ENCODE peak calls at places on chromosomes 4 and X, in nine cellular contexts. One of them, this sample, is unnamed.

GRCh38 chr4:163331629-163332360 is 601 bp downstream of the NPY1R start:
- DNase-seq in GM23338: peak; percentile 68
- DNase-seq in GM12864: no peak
- DNase-seq in choroid plexus epithelial cell: peak; percentile 38
- DNase-seq in cardiac fibroblast: peak; percentile 18
- DNase-seq in fibroblast of lung: peak; percentile 15
- DNase-seq in AG04450: no peak
- DNase-seq in PC-9: no peak
- DNase-seq in mucosa of descending colon: peak; percentile 60
- DNase-seq in this sample: no peak

GRCh38 chr4:26611879-26612278 is 28.0 kb downstream of the TBC1D19 start:
- DNase-seq in GM23338: no peak
- DNase-seq in GM12864: no peak
- DNase-seq in choroid plexus epithelial cell: no peak
- DNase-seq in cardiac fibroblast: no peak
- DNase-seq in fibroblast of lung: no peak
- DNase-seq in AG04450: no peak
- DNase-seq in PC-9: no peak
- DNase-seq in mucosa of descending colon: no peak
- DNase-seq in this sample: no peak

GRCh38 chr4:118193421-118193820 is 159.1 kb downstream of the NDST3 start:
- DNase-seq in GM23338: no peak
- DNase-seq in GM12864: no peak
- DNase-seq in choroid plexus epithelial cell: no peak
- DNase-seq in cardiac fibroblast: no peak
- DNase-seq in fibroblast of lung: no peak
- DNase-seq in AG04450: no peak
- DNase-seq in PC-9: no peak
- DNase-seq in mucosa of descending colon: no peak
- DNase-seq in this sample: no peak

GRCh38 chr4:70367813-70368212 is 7.3 kb downstream of the SMR3A start:
- DNase-seq in GM23338: peak; percentile 40
- DNase-seq in GM12864: no peak
- DNase-seq in choroid plexus epithelial cell: no peak
- DNase-seq in cardiac fibroblast: no peak
- DNase-seq in fibroblast of lung: no peak
- DNase-seq in AG04450: no peak
- DNase-seq in PC-9: no peak
- DNase-seq in mucosa of descending colon: no peak
- DNase-seq in this sample: no peak

GRCh38 chrX:53950130-53950733 is 94.0 kb downstream of the PHF8 start:
- DNase-seq in GM23338: no peak
- DNase-seq in GM12864: no peak
- DNase-seq in choroid plexus epithelial cell: no peak
- DNase-seq in cardiac fibroblast: no peak
- DNase-seq in fibroblast of lung: no peak
- DNase-seq in AG04450: no peak
- DNase-seq in PC-9: no peak
- DNase-seq in mucosa of descending colon: no peak
- DNase-seq in this sample: no peak

GRCh38 chrX:41621236-41621651 is 67.5 kb upstream of the GPR34 start:
- DNase-seq in GM23338: peak; percentile 41
- DNase-seq in GM12864: no peak
- DNase-seq in choroid plexus epithelial cell: peak; percentile 76
- DNase-seq in cardiac fibroblast: peak; percentile 17
- DNase-seq in fibroblast of lung: no peak
- DNase-seq in AG04450: no peak
- DNase-seq in PC-9: peak; percentile 25
- DNase-seq in mucosa of descending colon: no peak
- DNase-seq in this sample: no peak

GRCh38 chrX:55033429-55033828 is 2.7 kb upstream of the ALAS2 start:
- DNase-seq in GM23338: no peak
- DNase-seq in GM12864: no peak
- DNase-seq in choroid plexus epithelial cell: no peak
- DNase-seq in cardiac fibroblast: no peak
- DNase-seq in fibroblast of lung: no peak
- DNase-seq in AG04450: no peak
- DNase-seq in PC-9: no peak
- DNase-seq in mucosa of descending colon: no peak
- DNase-seq in this sample: no peak

GRCh38 chr4:109878355-109878754 is 30.4 kb downstream of the LRIT3 start:
- DNase-seq in GM23338: no peak
- DNase-seq in GM12864: no peak
- DNase-seq in choroid plexus epithelial cell: no peak
- DNase-seq in cardiac fibroblast: no peak
- DNase-seq in fibroblast of lung: no peak
- DNase-seq in AG04450: no peak
- DNase-seq in PC-9: no peak
- DNase-seq in mucosa of descending colon: no peak
- DNase-seq in this sample: no peak

GRCh38 chr4:83866821-83867220 is 330.9 kb downstream of the GPAT3 start:
- DNase-seq in GM23338: no peak
- DNase-seq in GM12864: no peak
- DNase-seq in choroid plexus epithelial cell: peak; percentile 23
- DNase-seq in cardiac fibroblast: peak; percentile 31
- DNase-seq in fibroblast of lung: no peak
- DNase-seq in AG04450: no peak
- DNase-seq in PC-9: no peak
- DNase-seq in mucosa of descending colon: no peak
- DNase-seq in this sample: no peak

GRCh38 chr4:147326581-147326980 is 154.3 kb upstream of the EDNRA start:
- DNase-seq in GM23338: no peak
- DNase-seq in GM12864: no peak
- DNase-seq in choroid plexus epithelial cell: peak; percentile 54
- DNase-seq in cardiac fibroblast: peak; percentile 65
- DNase-seq in fibroblast of lung: peak; percentile 95
- DNase-seq in AG04450: no peak
- DNase-seq in PC-9: no peak
- DNase-seq in mucosa of descending colon: no peak
- DNase-seq in this sample: no peak

GRCh38 chrX:53445977-53446376 is 11.8 kb upstream of the HSD17B10 start:
- DNase-seq in GM23338: peak; percentile 76
- DNase-seq in GM12864: no peak
- DNase-seq in choroid plexus epithelial cell: peak; percentile 61
- DNase-seq in cardiac fibroblast: peak; percentile 49
- DNase-seq in fibroblast of lung: peak; percentile 40
- DNase-seq in AG04450: no peak
- DNase-seq in PC-9: peak; percentile 47
- DNase-seq in mucosa of descending colon: peak; percentile 65
- DNase-seq in this sample: peak; percentile 49

GRCh38 chr4:178010596-178010995 is 568.4 kb upstream of the AGA start:
- DNase-seq in GM23338: no peak
- DNase-seq in GM12864: no peak
- DNase-seq in choroid plexus epithelial cell: no peak
- DNase-seq in cardiac fibroblast: no peak
- DNase-seq in fibroblast of lung: no peak
- DNase-seq in AG04450: no peak
- DNase-seq in PC-9: no peak
- DNase-seq in mucosa of descending colon: no peak
- DNase-seq in this sample: no peak

GRCh38 chr4:108351806-108352205 is 183.1 kb upstream of the LEF1 start:
- DNase-seq in GM23338: no peak
- DNase-seq in GM12864: no peak
- DNase-seq in choroid plexus epithelial cell: peak; percentile 23
- DNase-seq in cardiac fibroblast: no peak
- DNase-seq in fibroblast of lung: no peak
- DNase-seq in AG04450: no peak
- DNase-seq in PC-9: no peak
- DNase-seq in mucosa of descending colon: no peak
- DNase-seq in this sample: no peak

GRCh38 chr4:56410247-56410646 is 23.0 kb upstream of the AASDH start:
- DNase-seq in GM23338: peak; percentile 94
- DNase-seq in GM12864: no peak
- DNase-seq in choroid plexus epithelial cell: peak; percentile 99
- DNase-seq in cardiac fibroblast: peak; percentile 99
- DNase-seq in fibroblast of lung: peak; percentile 98
- DNase-seq in AG04450: peak; percentile 88
- DNase-seq in PC-9: peak; percentile 51
- DNase-seq in mucosa of descending colon: no peak
- DNase-seq in this sample: no peak

GRCh38 chrX:155864655-155865054 is 16.5 kb upstream of the VAMP7 start:
- DNase-seq in GM23338: peak; percentile 35
- DNase-seq in GM12864: no peak
- DNase-seq in choroid plexus epithelial cell: peak; percentile 34
- DNase-seq in cardiac fibroblast: peak; percentile 16
- DNase-seq in fibroblast of lung: no peak
- DNase-seq in AG04450: no peak
- DNase-seq in PC-9: no peak
- DNase-seq in mucosa of descending colon: no peak
- DNase-seq in this sample: no peak
- TF ChIP-seq CTCF in GM23338: peak; percentile 43
- TF ChIP-seq CTCF in GM12864: no peak
- TF ChIP-seq CTCF in choroid plexus epithelial cell: peak; percentile 33
- TF ChIP-seq CTCF in cardiac fibroblast: peak; percentile 13
- TF ChIP-seq CTCF in fibroblast of lung: no peak
- TF ChIP-seq CTCF in AG04450: peak; percentile 37
- TF ChIP-seq CTCF in PC-9: peak; percentile 44
- TF ChIP-seq CTCF in mucosa of descending colon: no peak
- TF ChIP-seq CTCF in this sample: no peak

GRCh38 chr4:13546855-13547562 is 2.7 kb upstream of the NKX3-2 start:
- DNase-seq in GM23338: peak; percentile 80
- DNase-seq in GM12864: no peak
- DNase-seq in choroid plexus epithelial cell: no peak
- DNase-seq in cardiac fibroblast: no peak
- DNase-seq in fibroblast of lung: no peak
- DNase-seq in AG04450: no peak
- DNase-seq in PC-9: no peak
- DNase-seq in mucosa of descending colon: peak; percentile 55
- DNase-seq in this sample: peak; percentile 30

GRCh38 chr4:13546374-13546854 is 2.1 kb upstream of the NKX3-2 start:
- DNase-seq in GM23338: peak; percentile 43
- DNase-seq in GM12864: no peak
- DNase-seq in choroid plexus epithelial cell: no peak
- DNase-seq in cardiac fibroblast: no peak
- DNase-seq in fibroblast of lung: no peak
- DNase-seq in AG04450: no peak
- DNase-seq in PC-9: no peak
- DNase-seq in mucosa of descending colon: no peak
- DNase-seq in this sample: no peak

GRCh38 chr4:13543648-13544555 is at the start of gene NKX3-2:
- DNase-seq in GM23338: peak; percentile 70
- DNase-seq in GM12864: no peak
- DNase-seq in choroid plexus epithelial cell: peak; percentile 21
- DNase-seq in cardiac fibroblast: no peak
- DNase-seq in fibroblast of lung: no peak
- DNase-seq in AG04450: no peak
- DNase-seq in PC-9: peak; percentile 11
- DNase-seq in mucosa of descending colon: peak; percentile 47
- DNase-seq in this sample: no peak

GRCh38 chr4:13544556-13545393 is 467 bp upstream of the NKX3-2 start:
- DNase-seq in GM23338: peak; percentile 98
- DNase-seq in GM12864: peak; percentile 29
- DNase-seq in choroid plexus epithelial cell: peak; percentile 60
- DNase-seq in cardiac fibroblast: peak; percentile 61
- DNase-seq in fibroblast of lung: peak; percentile 71
- DNase-seq in AG04450: peak; percentile 7
- DNase-seq in PC-9: peak; percentile 72
- DNase-seq in mucosa of descending colon: peak; percentile 81
- DNase-seq in this sample: peak; percentile 71

DNA sequence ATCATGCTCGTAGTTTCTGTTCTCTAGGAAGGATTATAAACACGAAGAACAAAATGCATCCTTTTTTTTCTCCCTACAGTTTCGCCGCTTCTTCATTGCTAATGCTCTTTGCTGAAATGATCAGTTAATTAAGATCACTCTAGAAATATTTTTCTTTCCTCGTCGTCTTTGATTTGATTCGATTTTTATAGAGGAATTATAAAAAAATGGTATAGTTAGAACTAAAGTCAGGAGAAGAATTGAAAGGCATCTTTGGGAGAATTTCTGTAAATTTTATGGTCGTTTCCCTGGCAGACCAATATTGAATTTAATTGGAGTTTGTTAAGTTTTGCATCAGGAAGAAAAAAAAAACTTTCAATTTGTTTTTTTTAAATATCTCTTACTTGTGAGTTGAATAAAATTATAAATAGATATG is 1.1 kb upstream of the NKX3-2 start:
- DNase-seq in GM23338: no peak
- DNase-seq in GM12864: no peak
- DNase-seq in choroid plexus epithelial cell: no peak
- DNase-seq in cardiac fibroblast: no peak
- DNase-seq in fibroblast of lung: no peak
- DNase-seq in AG04450: no peak
- DNase-seq in PC-9: no peak
- DNase-seq in mucosa of descending colon: no peak
- DNase-seq in this sample: no peak
- H3K4me3 ChIP-seq in GM23338: peak overlapping the region; percentile 58
- H3K4me3 ChIP-seq in GM12864: no peak overlapping the region
- H3K4me3 ChIP-seq in choroid plexus epithelial cell: no peak overlapping the region
- H3K4me3 ChIP-seq in cardiac fibroblast: no peak overlapping the region
- H3K4me3 ChIP-seq in fibroblast of lung: peak overlapping the region; percentile 73
- H3K4me3 ChIP-seq in AG04450: peak overlapping the region; percentile 66
- H3K4me3 ChIP-seq in PC-9: peak overlapping the region; percentile 62
- H3K4me3 ChIP-seq in mucosa of descending colon: no peak overlapping the region
- H3K4me3 ChIP-seq in this sample: peak overlapping the region; percentile 32

DNA sequence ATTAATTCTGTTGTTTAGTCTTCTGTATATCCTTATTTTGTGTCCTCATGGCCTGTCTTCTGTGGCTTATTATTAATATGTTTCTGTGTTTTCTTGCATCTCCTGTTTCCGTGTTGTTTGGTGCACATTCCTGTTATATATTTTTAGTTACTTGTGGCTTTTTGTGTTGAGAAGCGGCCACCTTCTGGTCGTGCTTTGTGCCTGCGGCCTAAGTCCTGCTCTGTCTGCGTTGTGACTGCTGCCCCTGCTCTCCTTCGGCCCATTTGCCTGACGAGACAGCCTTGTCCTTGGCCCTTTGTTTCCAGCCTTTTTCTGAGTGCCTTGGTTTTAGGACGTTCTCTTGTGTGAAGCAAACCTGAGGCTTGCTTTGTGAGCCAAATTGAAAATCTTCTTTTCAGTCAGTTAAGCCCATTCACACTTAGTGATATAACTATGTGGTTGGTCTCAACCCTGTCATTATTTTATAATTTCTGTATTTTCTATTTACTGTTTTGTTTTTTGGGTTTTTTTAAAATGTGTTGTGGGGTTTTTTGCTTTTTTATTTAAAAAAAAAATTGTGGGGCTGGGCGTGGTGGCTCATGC is 43.8 kb downstream of the TNIP2 start:
- DNase-seq in GM23338: peak; percentile 71
- DNase-seq in GM12864: no peak
- DNase-seq in choroid plexus epithelial cell: peak; percentile 72
- DNase-seq in cardiac fibroblast: peak; percentile 47
- DNase-seq in fibroblast of lung: peak; percentile 14
- DNase-seq in AG04450: no peak
- DNase-seq in PC-9: no peak
- DNase-seq in mucosa of descending colon: no peak
- DNase-seq in this sample: peak; percentile 74
- TF ChIP-seq CTCF in GM23338: peak; percentile 52
- TF ChIP-seq CTCF in GM12864: peak; percentile 48
- TF ChIP-seq CTCF in choroid plexus epithelial cell: peak; percentile 68
- TF ChIP-seq CTCF in cardiac fibroblast: peak; percentile 37
- TF ChIP-seq CTCF in fibroblast of lung: no peak
- TF ChIP-seq CTCF in AG04450: peak; percentile 32
- TF ChIP-seq CTCF in PC-9: peak; percentile 35
- TF ChIP-seq CTCF in mucosa of descending colon: no peak
- TF ChIP-seq CTCF in this sample: peak; percentile 33

DNA sequence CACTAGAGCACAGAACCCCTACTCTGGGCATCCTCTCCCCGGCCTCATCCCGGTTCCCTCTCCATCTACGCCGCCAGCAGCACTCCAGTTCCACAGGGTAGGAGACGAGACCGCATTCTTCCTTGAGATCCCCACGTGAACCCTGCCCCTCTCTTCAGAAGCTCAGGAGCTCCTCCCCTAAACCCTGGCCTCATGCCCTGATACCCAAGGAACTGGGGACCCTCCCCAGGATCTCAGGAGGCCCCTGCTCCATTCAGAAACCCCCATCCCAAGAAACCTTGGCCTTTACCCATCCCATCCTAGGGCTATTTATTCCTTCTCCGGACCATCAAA is 1.1 kb downstream of the PRICKLE3 start:
- DNase-seq in GM23338: peak; percentile 17
- DNase-seq in GM12864: no peak
- DNase-seq in choroid plexus epithelial cell: no peak
- DNase-seq in cardiac fibroblast: no peak
- DNase-seq in fibroblast of lung: no peak
- DNase-seq in AG04450: no peak
- DNase-seq in PC-9: no peak
- DNase-seq in mucosa of descending colon: no peak
- DNase-seq in this sample: no peak
- H3K4me3 ChIP-seq in GM23338: peak overlapping the region; percentile 63
- H3K4me3 ChIP-seq in GM12864: peak overlapping the region; percentile 86
- H3K4me3 ChIP-seq in choroid plexus epithelial cell: peak overlapping the region; percentile 53
- H3K4me3 ChIP-seq in cardiac fibroblast: peak overlapping the region; percentile 66
- H3K4me3 ChIP-seq in fibroblast of lung: peak overlapping the region; percentile 64
- H3K4me3 ChIP-seq in AG04450: peak overlapping the region; percentile 69
- H3K4me3 ChIP-seq in PC-9: peak overlapping the region; percentile 56
- H3K4me3 ChIP-seq in mucosa of descending colon: no peak overlapping the region
- H3K4me3 ChIP-seq in this sample: peak overlapping the region; percentile 92